ENCODE peak calls at places on chromosome 18, in six cellular contexts. One of them, this sample, is unnamed.

GRCh38 chr18:59921384-59921891 is 21.6 kb downstream of the PMAIP1 start:
- DNase-seq in hepatocyte: no peak
- DNase-seq in A549: no peak
- DNase-seq in K562: no peak
- DNase-seq in mammary epithelial cell: peak; percentile 62
- DNase-seq in neural progenitor cell: no peak
- DNase-seq in this sample: no peak

GRCh38 chr18:77207540-77207939 is 42.1 kb upstream of the GALR1 start:
- DNase-seq in hepatocyte: peak; percentile 25
- DNase-seq in A549: peak; percentile 68
- DNase-seq in K562: no peak
- DNase-seq in mammary epithelial cell: peak; percentile 42
- DNase-seq in neural progenitor cell: peak; percentile 25
- DNase-seq in this sample: peak; percentile 87

GRCh38 chr18:37937287-37937686 is 371.7 kb upstream of the CELF4 start:
- DNase-seq in hepatocyte: no peak
- DNase-seq in A549: no peak
- DNase-seq in K562: no peak
- DNase-seq in mammary epithelial cell: no peak
- DNase-seq in neural progenitor cell: no peak
- DNase-seq in this sample: no peak

GRCh38 chr18:77065221-77065981 is 67.2 kb downstream of the MBP start:
- DNase-seq in hepatocyte: peak; percentile 44
- DNase-seq in A549: peak; percentile 87
- DNase-seq in K562: no peak
- DNase-seq in mammary epithelial cell: peak; percentile 86
- DNase-seq in neural progenitor cell: no peak
- DNase-seq in this sample: no peak

GRCh38 chr18:78876868-78877267 is 102.8 kb upstream of the SALL3 start:
- DNase-seq in hepatocyte: no peak
- DNase-seq in A549: no peak
- DNase-seq in K562: no peak
- DNase-seq in mammary epithelial cell: no peak
- DNase-seq in neural progenitor cell: no peak
- DNase-seq in this sample: peak; percentile 54

GRCh38 chr18:77000527-77000926 is 132.1 kb downstream of the MBP start:
- DNase-seq in hepatocyte: peak; percentile 69
- DNase-seq in A549: peak; percentile 16
- DNase-seq in K562: peak; percentile 61
- DNase-seq in mammary epithelial cell: peak; percentile 17
- DNase-seq in neural progenitor cell: peak; percentile 64
- DNase-seq in this sample: no peak

GRCh38 chr18:814300-815084 is 2.5 kb upstream of the YES1 start:
- DNase-seq in hepatocyte: no peak
- DNase-seq in A549: no peak
- DNase-seq in K562: peak; percentile 66
- DNase-seq in mammary epithelial cell: no peak
- DNase-seq in neural progenitor cell: no peak
- DNase-seq in this sample: no peak

GRCh38 chr18:59140287-59140885 is 702 bp downstream of the SEC11C start:
- DNase-seq in hepatocyte: peak; percentile 69
- DNase-seq in A549: peak; percentile 5
- DNase-seq in K562: peak; percentile 26
- DNase-seq in mammary epithelial cell: peak; percentile 48
- DNase-seq in neural progenitor cell: peak; percentile 64
- DNase-seq in this sample: peak; percentile 85

GRCh38 chr18:60040966-60041365 is 141.2 kb downstream of the PMAIP1 start:
- DNase-seq in hepatocyte: no peak
- DNase-seq in A549: no peak
- DNase-seq in K562: no peak
- DNase-seq in mammary epithelial cell: peak; percentile 9
- DNase-seq in neural progenitor cell: no peak
- DNase-seq in this sample: no peak

GRCh38 chr18:13269599-13270011 is 51.0 kb downstream of the LDLRAD4 start:
- DNase-seq in hepatocyte: peak; percentile 43
- DNase-seq in A549: no peak
- DNase-seq in K562: no peak
- DNase-seq in mammary epithelial cell: no peak
- DNase-seq in neural progenitor cell: no peak
- DNase-seq in this sample: no peak

GRCh38 chr18:37532917-37533316 is 32.7 kb downstream of the CELF4 start:
- DNase-seq in hepatocyte: no peak
- DNase-seq in A549: no peak
- DNase-seq in K562: no peak
- DNase-seq in mammary epithelial cell: no peak
- DNase-seq in neural progenitor cell: no peak
- DNase-seq in this sample: no peak

GRCh38 chr18:51107594-51108305 is 77.7 kb downstream of the SMAD4 start:
- DNase-seq in hepatocyte: peak; percentile 41
- DNase-seq in A549: peak; percentile 25
- DNase-seq in K562: no peak
- DNase-seq in mammary epithelial cell: no peak
- DNase-seq in neural progenitor cell: no peak
- DNase-seq in this sample: peak; percentile 56

GRCh38 chr18:9824474-9824832 is 61.3 kb upstream of the TXNDC2 start:
- DNase-seq in hepatocyte: no peak
- DNase-seq in A549: peak; percentile 66
- DNase-seq in K562: no peak
- DNase-seq in mammary epithelial cell: no peak
- DNase-seq in neural progenitor cell: no peak
- DNase-seq in this sample: no peak

GRCh38 chr18:39841133-39842041 is 2113.6 kb upstream of the PIK3C3 start:
- DNase-seq in hepatocyte: peak; percentile 84
- DNase-seq in A549: peak; percentile 62
- DNase-seq in K562: no peak
- DNase-seq in mammary epithelial cell: peak; percentile 63
- DNase-seq in neural progenitor cell: peak; percentile 92
- DNase-seq in this sample: peak; percentile 6

GRCh38 chr18:58599106-58599505 is 29.8 kb downstream of the ALPK2 start:
- DNase-seq in hepatocyte: no peak
- DNase-seq in A549: no peak
- DNase-seq in K562: no peak
- DNase-seq in mammary epithelial cell: no peak
- DNase-seq in neural progenitor cell: no peak
- DNase-seq in this sample: no peak

GRCh38 chr18:54947115-54947514 is 12.1 kb downstream of the CCDC68 start:
- DNase-seq in hepatocyte: peak; percentile 15
- DNase-seq in A549: peak; percentile 19
- DNase-seq in K562: no peak
- DNase-seq in mammary epithelial cell: no peak
- DNase-seq in neural progenitor cell: no peak
- DNase-seq in this sample: no peak

GRCh38 chr18:55452123-55452611 is 135.8 kb downstream of the TCF4 start:
- DNase-seq in hepatocyte: no peak
- DNase-seq in A549: peak; percentile 0
- DNase-seq in K562: no peak
- DNase-seq in mammary epithelial cell: peak; percentile 71
- DNase-seq in neural progenitor cell: no peak
- DNase-seq in this sample: peak; percentile 34

GRCh38 chr18:2994603-2995432 is 18.1 kb downstream of the LPIN2 start:
- DNase-seq in hepatocyte: no peak
- DNase-seq in A549: no peak
- DNase-seq in K562: peak; percentile 90
- DNase-seq in mammary epithelial cell: no peak
- DNase-seq in neural progenitor cell: no peak
- DNase-seq in this sample: no peak

GRCh38 chr18:62863629-62864028 is 148.3 kb downstream of the PHLPP1 start:
- DNase-seq in hepatocyte: no peak
- DNase-seq in A549: no peak
- DNase-seq in K562: no peak
- DNase-seq in mammary epithelial cell: peak; percentile 59
- DNase-seq in neural progenitor cell: no peak
- DNase-seq in this sample: no peak

GRCh38 chr18:74945774-74946545 is 263.0 kb downstream of the PTGR3 start:
- DNase-seq in hepatocyte: no peak
- DNase-seq in A549: no peak
- DNase-seq in K562: no peak
- DNase-seq in mammary epithelial cell: no peak
- DNase-seq in neural progenitor cell: no peak
- DNase-seq in this sample: no peak

GRCh38 chr18:824179-824578 is 12.1 kb upstream of the YES1 start:
- DNase-seq in hepatocyte: peak; percentile 46
- DNase-seq in A549: no peak
- DNase-seq in K562: no peak
- DNase-seq in mammary epithelial cell: peak; percentile 19
- DNase-seq in neural progenitor cell: no peak
- DNase-seq in this sample: no peak

DNA sequence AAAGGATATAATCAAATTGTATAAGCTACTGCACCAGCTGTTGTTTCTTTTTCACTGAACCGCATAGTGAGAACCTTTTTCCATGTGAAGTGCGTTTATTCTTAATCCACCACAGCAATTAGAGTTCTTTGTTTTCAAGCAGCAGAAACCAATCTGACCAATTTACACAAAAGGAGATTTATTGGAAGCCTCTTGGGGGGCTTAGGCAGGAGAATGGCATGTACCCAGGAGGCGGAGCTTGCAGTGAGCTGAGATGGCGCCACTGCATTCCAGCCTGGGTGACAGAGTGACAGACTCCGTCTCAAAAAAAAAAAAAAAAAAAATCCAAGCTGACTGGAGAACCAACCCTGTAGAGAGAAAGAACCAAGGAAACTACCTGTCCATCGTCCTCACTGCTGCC is 10.0 kb downstream of the ADNP2 start:
- DNase-seq in hepatocyte: no peak
- DNase-seq in A549: no peak
- DNase-seq in K562: no peak
- DNase-seq in mammary epithelial cell: no peak
- DNase-seq in neural progenitor cell: peak; percentile 72
- DNase-seq in this sample: no peak
- H3K27ac ChIP-seq in hepatocyte: no peak overlapping the region
- H3K27ac ChIP-seq in A549: no peak overlapping the region
- H3K27ac ChIP-seq in K562: no peak overlapping the region
- H3K27ac ChIP-seq in mammary epithelial cell: no peak overlapping the region
- H3K27ac ChIP-seq in neural progenitor cell: peak overlapping the region; percentile 96
- H3K27ac ChIP-seq in this sample: no peak overlapping the region

GRCh38 chr18:45847119-45847518 is 21.6 kb downstream of the SIGLEC15 start:
- DNase-seq in hepatocyte: no peak
- DNase-seq in A549: no peak
- DNase-seq in K562: no peak
- DNase-seq in mammary epithelial cell: no peak
- DNase-seq in neural progenitor cell: no peak
- DNase-seq in this sample: no peak

GRCh38 chr18:45841765-45842442 is 16.4 kb downstream of the SIGLEC15 start:
- DNase-seq in hepatocyte: no peak
- DNase-seq in A549: no peak
- DNase-seq in K562: no peak
- DNase-seq in mammary epithelial cell: no peak
- DNase-seq in neural progenitor cell: no peak
- DNase-seq in this sample: no peak

GRCh38 chr18:45844938-45845337 is 19.5 kb downstream of the SIGLEC15 start:
- DNase-seq in hepatocyte: no peak
- DNase-seq in A549: no peak
- DNase-seq in K562: no peak
- DNase-seq in mammary epithelial cell: no peak
- DNase-seq in neural progenitor cell: no peak
- DNase-seq in this sample: no peak

GRCh38 chr18:45843019-45843418 is 17.5 kb downstream of the SIGLEC15 start:
- DNase-seq in hepatocyte: no peak
- DNase-seq in A549: no peak
- DNase-seq in K562: no peak
- DNase-seq in mammary epithelial cell: no peak
- DNase-seq in neural progenitor cell: no peak
- DNase-seq in this sample: no peak

DNA sequence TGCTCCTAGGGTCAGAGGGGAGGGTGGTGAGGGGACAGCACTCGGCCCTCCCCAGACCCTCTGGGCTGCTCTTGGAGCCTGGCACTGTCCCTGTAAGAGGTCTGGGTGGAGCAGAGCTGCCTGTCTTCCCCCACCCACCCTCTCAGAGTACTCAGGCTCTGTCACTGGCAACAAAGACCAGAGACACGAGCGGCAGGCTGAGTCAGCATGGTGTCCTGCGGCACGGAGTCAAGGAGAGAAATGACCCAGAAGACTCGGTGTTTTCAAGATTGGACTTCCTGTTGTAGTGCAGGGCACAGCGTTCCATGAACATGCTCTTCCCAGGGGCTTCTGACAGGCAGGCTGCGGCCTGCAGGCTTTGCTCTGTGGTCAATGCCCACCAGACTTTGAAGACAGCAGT is 19.9 kb downstream of the SIGLEC15 start:
- DNase-seq in hepatocyte: no peak
- DNase-seq in A549: no peak
- DNase-seq in K562: no peak
- DNase-seq in mammary epithelial cell: no peak
- DNase-seq in neural progenitor cell: no peak
- DNase-seq in this sample: no peak
- H3K4me2 ChIP-seq in hepatocyte: no peak overlapping the region
- H3K4me2 ChIP-seq in A549: no peak overlapping the region
- H3K4me2 ChIP-seq in K562: no peak overlapping the region
- H3K4me2 ChIP-seq in mammary epithelial cell: no peak overlapping the region
- H3K4me2 ChIP-seq in neural progenitor cell: no peak overlapping the region
- H3K4me2 ChIP-seq in this sample: no peak overlapping the region

GRCh38 chr18:80022613-80023012 is 11.6 kb upstream of the RBFA start:
- DNase-seq in hepatocyte: no peak
- DNase-seq in A549: peak; percentile 9
- DNase-seq in K562: peak; percentile 27
- DNase-seq in mammary epithelial cell: peak; percentile 21
- DNase-seq in neural progenitor cell: peak; percentile 34
- DNase-seq in this sample: no peak

GRCh38 chr18:80026363-80026762 is 7.9 kb upstream of the RBFA start:
- DNase-seq in hepatocyte: no peak
- DNase-seq in A549: no peak
- DNase-seq in K562: no peak
- DNase-seq in mammary epithelial cell: no peak
- DNase-seq in neural progenitor cell: no peak
- DNase-seq in this sample: no peak

DNA sequence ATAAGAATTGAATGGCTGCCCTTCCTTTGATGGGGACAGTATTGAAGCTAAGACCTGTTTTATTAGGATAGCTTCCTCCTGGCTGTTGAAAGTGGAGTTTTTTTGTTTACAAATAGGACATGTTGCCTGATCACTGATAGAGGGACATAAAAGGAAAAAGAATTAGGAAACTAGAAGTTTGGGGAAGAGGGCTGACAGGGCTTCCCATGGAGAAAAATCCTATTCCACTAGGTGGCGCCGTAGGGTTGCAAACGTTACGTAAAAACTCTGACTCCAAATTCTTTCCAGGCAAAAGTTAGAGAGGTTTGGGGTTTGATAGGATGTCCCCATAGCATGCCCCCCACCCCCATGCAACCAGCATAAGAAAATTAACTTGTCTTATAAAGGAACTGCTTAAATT is 11.1 kb upstream of the RBFA start:
- DNase-seq in hepatocyte: no peak
- DNase-seq in A549: peak; percentile 49
- DNase-seq in K562: peak; percentile 27
- DNase-seq in mammary epithelial cell: no peak
- DNase-seq in neural progenitor cell: peak; percentile 15
- DNase-seq in this sample: no peak
- H3K9me3 ChIP-seq in hepatocyte: peaks cover 35% of the 10 kb centered on the region
- H3K9me3 ChIP-seq in A549: peaks cover 12% of the 10 kb centered on the region
- H3K9me3 ChIP-seq in K562: peaks cover 15% of the 10 kb centered on the region
- H3K9me3 ChIP-seq in mammary epithelial cell: peaks cover 45% of the 10 kb centered on the region
- H3K9me3 ChIP-seq in neural progenitor cell: peaks cover 43% of the 10 kb centered on the region
- H3K9me3 ChIP-seq in this sample: peaks cover 19% of the 10 kb centered on the region

DNA sequence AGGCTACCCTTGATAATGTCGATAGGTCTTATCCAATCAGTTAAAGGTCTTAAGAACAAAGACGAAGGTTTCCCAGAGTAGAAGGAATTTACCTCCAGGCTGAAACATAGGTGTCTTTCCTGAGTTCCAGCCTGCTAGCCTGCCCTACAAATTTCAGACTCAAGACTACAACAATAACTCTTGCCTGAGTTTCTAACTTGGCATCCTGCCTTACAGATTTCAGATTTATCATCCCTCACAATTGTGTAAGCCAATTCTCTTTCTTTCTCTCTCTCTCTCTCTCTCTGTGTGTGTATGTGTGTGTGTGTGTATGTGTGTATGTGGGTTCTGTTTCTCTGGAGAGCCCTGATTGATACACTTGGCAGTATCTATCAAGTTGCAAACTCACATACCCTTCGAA is 37.2 kb upstream of the B4GALT6 start:
- DNase-seq in hepatocyte: no peak
- DNase-seq in A549: no peak
- DNase-seq in K562: no peak
- DNase-seq in mammary epithelial cell: no peak
- DNase-seq in neural progenitor cell: no peak
- DNase-seq in this sample: no peak
- H3K27ac ChIP-seq in hepatocyte: no peak overlapping the region
- H3K27ac ChIP-seq in A549: no peak overlapping the region
- H3K27ac ChIP-seq in K562: no peak overlapping the region
- H3K27ac ChIP-seq in mammary epithelial cell: no peak overlapping the region
- H3K27ac ChIP-seq in neural progenitor cell: no peak overlapping the region
- H3K27ac ChIP-seq in this sample: no peak overlapping the region